ENCODE peak calls at places on chromosome 6, in seven cellular contexts. Z is HepG2, N is upper lobe of left lung, W is GM12878, V is HCT116, O is Panc1, C is GM23338. H is an unnamed sample. For H3K36me3, the result is how much of the 10 kb centered on the place peaks cover.

GRCh38 chr6:83057705-83058321 is 7.8 kb downstream of the UBE3D start:
- ATAC-seq in Z (peak), N (peak), W (peak), V (peak), O (peak), C (peak), H (peak)

GRCh38 chr6:15090745-15091384 is 155.0 kb upstream of the JARID2 start:
- ATAC-seq in Z (no peak), N (no peak), W (no peak), V (no peak), O (no peak), C (no peak), H (no peak)

GRCh38 chr6:166411721-166412151 is 29.0 kb upstream of the MPC1 start:
- ATAC-seq in Z (no peak), N (no peak), W (peak), V (no peak), O (no peak), C (no peak), H (no peak)

GRCh38 chr6:143074670-143075318 is 14.1 kb downstream of the AIG1 start:
- ATAC-seq in Z (no peak), N (no peak), W (no peak), V (no peak), O (no peak), C (no peak), H (no peak)

GRCh38 chr6:130314271-130314670 is 51.5 kb upstream of the TMEM200A start:
- ATAC-seq in Z (no peak), N (no peak), W (peak), V (no peak), O (no peak), C (no peak), H (no peak)

GRCh38 chr6:27650620-27651370 is 177.9 kb upstream of the ZNF184 start:
- ATAC-seq in Z (peak), N (no peak), W (peak), V (peak), O (peak), C (peak), H (no peak)

GRCh38 chr6:722608-723007 is 29.7 kb upstream of the EXOC2 start:
- ATAC-seq in Z (no peak), N (no peak), W (peak), V (no peak), O (no peak), C (no peak), H (no peak)

GRCh38 chr6:99614430-99615161 is 8.0 kb downstream of the PRDM13 start:
- ATAC-seq in Z (peak), N (peak), W (peak), V (no peak), O (peak), C (peak), H (no peak)

GRCh38 chr6:158622545-158623190 is 21.9 kb downstream of the DYNLT1 start:
- ATAC-seq in Z (no peak), N (no peak), W (no peak), V (no peak), O (no peak), C (no peak), H (no peak)

GRCh38 chr6:41334482-41335023 is 855 bp upstream of the NCR2 start:
- ATAC-seq in Z (peak), N (no peak), W (peak), V (peak), O (peak), C (peak), H (no peak)

DNA sequence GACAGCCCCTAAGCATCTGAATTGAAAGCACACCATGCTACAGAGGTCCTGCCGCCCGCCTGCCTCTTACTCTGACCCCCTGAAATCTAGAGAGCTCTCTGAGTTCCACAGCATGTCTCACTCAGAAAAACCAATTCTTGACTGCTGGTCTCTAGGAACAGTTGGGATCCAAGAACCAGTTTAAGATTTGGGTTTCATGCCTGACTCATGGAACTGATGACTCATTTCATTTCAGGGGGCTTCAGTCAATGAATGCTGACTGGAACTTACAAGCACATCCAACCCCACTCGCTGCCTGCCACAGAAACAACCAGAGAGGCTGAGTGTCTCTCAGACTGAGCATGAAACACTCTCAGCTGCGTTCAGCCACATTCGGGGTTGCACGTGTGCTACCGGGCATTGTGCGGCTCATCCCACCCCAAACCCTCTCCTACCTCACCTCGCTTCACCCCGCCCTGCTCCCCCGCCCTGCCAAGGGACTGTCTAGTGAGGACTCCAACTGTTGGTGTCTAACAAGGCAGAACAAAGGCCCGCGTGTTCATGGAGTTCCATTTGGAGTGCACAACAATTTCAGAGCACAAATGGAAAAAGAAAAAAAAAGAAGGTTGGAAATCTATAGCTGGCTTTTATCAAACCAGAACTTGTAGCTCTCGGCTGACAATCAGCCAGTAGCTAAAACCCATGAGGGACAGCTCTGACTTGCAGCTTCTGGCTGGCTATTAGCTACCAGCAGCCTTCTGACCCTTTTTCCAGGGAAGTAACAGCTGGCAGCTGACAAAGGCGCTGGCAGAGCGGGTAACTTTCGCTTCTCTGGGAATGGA is 20.0 kb upstream of the TRAF3IP2 start:
- ATAC-seq in Z (no peak), N (peak), W (no peak), V (no peak), O (no peak), C (peak), H (peak)
- H3K27ac ChIP-seq in Z (no peak), N (peak), W (no peak), V (no peak), O (no peak), C (no peak), H (peak)

DNA sequence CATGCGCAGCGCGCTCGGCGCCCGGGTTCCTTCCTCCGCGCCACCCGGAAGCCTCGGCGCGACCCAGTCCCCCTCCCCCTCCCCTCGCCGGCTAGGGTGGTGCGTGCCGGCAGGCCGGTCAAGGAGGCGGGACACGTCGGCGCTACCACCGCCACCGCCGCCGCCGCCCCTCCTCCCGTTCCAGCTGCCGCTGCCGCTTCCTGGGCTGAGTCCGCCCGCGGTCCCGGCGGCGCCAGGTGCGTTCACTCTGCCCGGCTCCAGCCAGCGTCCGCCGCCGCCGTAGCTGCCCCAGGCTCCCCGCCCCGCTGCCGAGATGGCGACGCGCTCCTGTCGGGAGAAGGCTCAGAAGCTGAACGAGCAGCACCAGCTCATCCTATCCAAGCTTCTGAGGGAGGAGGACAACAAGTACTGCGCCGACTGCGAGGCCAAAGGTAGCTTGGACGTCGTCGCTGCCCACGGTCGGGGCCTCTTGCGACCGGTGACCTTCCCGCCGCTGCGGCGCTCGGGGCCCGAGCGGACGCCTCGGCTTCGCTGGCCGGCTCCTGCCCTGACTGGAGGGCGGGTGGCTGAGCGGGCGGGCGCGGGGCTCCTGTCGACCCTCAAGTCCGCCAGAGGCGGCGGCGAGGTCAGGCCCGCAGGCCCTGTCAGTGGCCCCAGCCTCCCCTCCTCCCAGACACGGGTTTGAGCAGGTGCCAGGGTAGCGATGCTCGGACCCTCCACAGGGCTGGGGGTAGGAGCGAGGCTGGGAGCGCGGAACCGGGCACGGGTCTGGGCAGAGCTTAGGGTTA is at the start of gene SMAP1:
- ATAC-seq in Z (peak), N (peak), W (peak), V (peak), O (peak), C (peak), H (peak)
- H3K36me3 ChIP-seq in Z (under half), N (under half), W (under half), V (under half), O (under half), C (under half), H (under half)

GRCh38 chr6:148508401-148509151 is 165.9 kb downstream of the SASH1 start:
- ATAC-seq in Z (no peak), N (peak), W (no peak), V (no peak), O (no peak), C (peak), H (peak)
- TF ChIP-seq POLR2AphosphoS5 in Z (no peak), N (no peak), W (no peak), V (no peak), O (no peak), C (no peak), H (peak)

DNA sequence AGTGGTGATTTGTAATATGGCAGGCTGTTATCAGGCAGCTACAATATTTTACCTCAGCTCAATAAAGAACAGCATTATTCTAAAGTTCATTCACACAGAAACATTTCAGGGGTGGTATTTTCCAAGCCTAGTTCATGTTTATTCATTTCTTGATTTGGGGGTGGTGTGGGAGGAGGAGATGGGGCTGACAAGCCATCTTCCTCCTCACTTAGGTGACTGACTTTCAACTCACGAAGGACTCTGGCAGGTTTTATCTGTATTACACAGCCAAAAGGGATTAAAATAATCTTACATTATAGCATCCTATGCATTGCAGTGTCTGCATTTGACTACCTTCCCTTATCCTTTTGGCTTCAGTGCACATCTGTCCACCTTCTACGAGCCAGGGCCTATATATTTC is 20.1 kb downstream of the KHDRBS2 start:
- ATAC-seq in Z (no peak), N (no peak), W (peak), V (no peak), O (no peak), C (no peak), H (no peak)
- H3K27ac ChIP-seq in Z (no peak), N (no peak), W (no peak), V (no peak), O (no peak), C (no peak), H (no peak)

GRCh38 chr6:35069262-35069661 is 71.9 kb downstream of the TCP11 start:
- ATAC-seq in Z (no peak), N (no peak), W (no peak), V (no peak), O (no peak), C (no peak), H (no peak)
- H3K36me3 ChIP-seq in Z (under half), N (half or more), W (under half), V (under half), O (under half), C (under half), H (under half)

H was measured in gastroesophageal sphincter.